ENCODE peak calls at places on chromosome 7, in five cellular contexts. M is IMR-90, V is trophoblast cell, X is H1, D is mesenchymal stem cell. W is an unnamed sample.

GRCh38 chr7:158843775-158844174 is 12.6 kb upstream of the DYNC2I1 start:
- DNase-seq in M (no peak), D (no peak), V (no peak), X (no peak), W (no peak)

GRCh38 chr7:26237035-26237807 is 35.7 kb downstream of the CBX3 start:
- DNase-seq in V (no peak), X (no peak), D (no peak), M (no peak), W (no peak)

GRCh38 chr7:23915196-23915595 is 205.2 kb downstream of the STK31 start:
- DNase-seq in X (no peak), M (no peak), V (no peak), D (no peak), W (no peak)

GRCh38 chr7:148234715-148235114 is 355.9 kb upstream of the C7orf33 start:
- DNase-seq in D (no peak), X (no peak), M (no peak), V (no peak), W (no peak)

GRCh38 chr7:150876817-150877526 is 24.7 kb downstream of the AOC1 start:
- DNase-seq in X (peak; percentile 79), D (peak; percentile 94), M (peak; percentile 64), V (peak; percentile 56), W (peak; percentile 80)

GRCh38 chr7:35555386-35555785 is 139.5 kb downstream of the HERPUD2 start:
- DNase-seq in X (no peak), V (no peak), D (no peak), M (no peak), W (no peak)

GRCh38 chr7:34260282-34260681 is 354.9 kb downstream of the BMPER start:
- DNase-seq in V (peak; percentile 20), D (peak; percentile 93), X (no peak), M (peak; percentile 94), W (no peak)

GRCh38 chr7:378551-379455 is 88.8 kb downstream of the FOXL3 start:
- DNase-seq in D (no peak), M (no peak), V (no peak), X (no peak), W (no peak)

GRCh38 chr7:134995239-134996096 is 9.2 kb downstream of the AGBL3 start:
- DNase-seq in X (no peak), D (peak; percentile 39), V (no peak), M (no peak), W (no peak)

GRCh38 chr7:109059089-109059488 is 489.4 kb downstream of the DNAJB9 start:
- DNase-seq in D (no peak), X (no peak), M (no peak), V (no peak), W (no peak)

GRCh38 chr7:16078076-16078952 is 343.0 kb downstream of the CRPPA start:
- DNase-seq in M (peak; percentile 64), D (peak; percentile 69), V (peak; percentile 11), X (no peak), W (peak; percentile 61)

GRCh38 chr7:47483604-47484273 is 98.2 kb downstream of the TNS3 start:
- DNase-seq in M (peak; percentile 38), V (no peak), X (no peak), D (peak; percentile 46), W (no peak)

GRCh38 chr7:300546-301290 is 10.7 kb downstream of the FOXL3 start:
- DNase-seq in M (no peak), V (no peak), X (no peak), D (no peak), W (no peak)

GRCh38 chr7:94561841-94562514 is 52.4 kb downstream of the CASD1 start:
- DNase-seq in M (peak; percentile 62), V (no peak), X (no peak), D (peak; percentile 54), W (no peak)

GRCh38 chr7:116802784-116803183 is 59.6 kb upstream of the CAPZA2 start:
- DNase-seq in V (peak; percentile 77), X (no peak), M (peak; percentile 80), D (peak; percentile 86), W (peak; percentile 14)

GRCh38 chr7:66627151-66627681 is 1.5 kb upstream of the KCTD7 start:
- DNase-seq in V (peak; percentile 81), D (peak; percentile 99), X (no peak), M (peak; percentile 89), W (no peak)

GRCh38 chr7:2616973-2617709 is 14.6 kb upstream of the TTYH3 start:
- DNase-seq in X (no peak), M (no peak), D (no peak), V (no peak), W (no peak)

GRCh38 chr7:135490783-135491182 is 19.1 kb downstream of the CNOT4 start:
- DNase-seq in X (no peak), V (peak; percentile 33), M (peak; percentile 60), D (peak; percentile 40), W (no peak)

GRCh38 chr7:518630-519428 is 817 bp downstream of the PDGFA start:
- DNase-seq in M (peak; percentile 71), D (peak; percentile 83), V (peak; percentile 24), X (peak; percentile 74), W (no peak)

GRCh38 chr7:44056681-44057080 is 8.7 kb downstream of the PGAM2 start:
- DNase-seq in X (no peak), M (no peak), V (no peak), D (no peak), W (no peak)

GRCh38 chr7:29145553-29146081 is 720 bp downstream of the CPVL start:
- DNase-seq in V (no peak), M (no peak), X (no peak), D (no peak), W (no peak)

GRCh38 chr7:138854115-138854645 is 56.2 kb upstream of the ATP6V0A4 start:
- DNase-seq in X (no peak), M (no peak), V (no peak), D (no peak), W (no peak)

GRCh38 chr7:136229819-136230609 is 252.9 kb upstream of the MTPN start:
- DNase-seq in D (no peak), M (no peak), V (no peak), X (no peak), W (no peak)

GRCh38 chr7:4189151-4189570 is 492.9 kb upstream of the FOXK1 start:
- DNase-seq in M (peak; percentile 2), D (peak; percentile 67), X (no peak), V (peak; percentile 63), W (no peak)

GRCh38 chr7:107846324-107846723 is 43.3 kb upstream of the SLC26A3 start:
- DNase-seq in M (no peak), X (no peak), D (no peak), V (no peak), W (no peak)

GRCh38 chr7:167087-167855 is 25.1 kb upstream of the FAM20C start:
- DNase-seq in V (no peak), D (no peak), M (no peak), X (no peak), W (no peak)

GRCh38 chr7:71332226-71332625 is 200.3 kb downstream of the GALNT17 start:
- DNase-seq in X (no peak), M (no peak), D (no peak), V (no peak), W (no peak)

GRCh38 chr7:56092789-56093531 is at the start of gene PHKG1:
- DNase-seq in V (no peak), X (no peak), M (peak; percentile 81), D (peak; percentile 29), W (no peak)

GRCh38 chr7:79090543-79090942 is 362.9 kb downstream of the MAGI2 start:
- DNase-seq in V (no peak), M (peak; percentile 55), X (no peak), D (peak; percentile 32), W (no peak)

GRCh38 chr7:76997381-76998262 is 34.5 kb downstream of the SPDYE17 start:
- DNase-seq in V (no peak), D (no peak), M (no peak), X (peak; percentile 33), W (no peak)

GRCh38 chr7:135976312-135977019 is 693 bp downstream of the MTPN start:
- DNase-seq in V (no peak), M (peak; percentile 1), X (no peak), D (no peak), W (no peak)

GRCh38 chr7:140247564-140247963 is 70.8 kb upstream of the KDM7A start:
- DNase-seq in V (no peak), X (no peak), M (no peak), D (no peak), W (no peak)

GRCh38 chr7:157047148-157047547 is 36.7 kb upstream of the MNX1 start:
- DNase-seq in D (no peak), X (peak; percentile 23), M (no peak), V (no peak), W (no peak)

GRCh38 chr7:67618569-67619543 is 622.2 kb downstream of the TYW1 start:
- DNase-seq in V (no peak), X (peak; percentile 54), M (no peak), D (no peak), W (no peak)

GRCh38 chr7:84196007-84196551 is 1.5 kb upstream of the SEMA3A start:
- DNase-seq in X (no peak), M (peak; percentile 77), D (peak; percentile 89), V (no peak), W (no peak)
- H3K23ac ChIP-seq in X (no peak overlapping the region), M (peak overlapping the region; percentile 74), D (no peak overlapping the region), V (no peak overlapping the region), W (no peak overlapping the region)

GRCh38 chr7:112933598-112933997 is 143.4 kb upstream of the TMEM168 start:
- DNase-seq in X (no peak), D (no peak), M (no peak), V (no peak), W (no peak)
- H3K4me3 ChIP-seq in X (no peak overlapping the region), D (no peak overlapping the region), M (no peak overlapping the region), V (no peak overlapping the region), W (no peak overlapping the region)

DNA sequence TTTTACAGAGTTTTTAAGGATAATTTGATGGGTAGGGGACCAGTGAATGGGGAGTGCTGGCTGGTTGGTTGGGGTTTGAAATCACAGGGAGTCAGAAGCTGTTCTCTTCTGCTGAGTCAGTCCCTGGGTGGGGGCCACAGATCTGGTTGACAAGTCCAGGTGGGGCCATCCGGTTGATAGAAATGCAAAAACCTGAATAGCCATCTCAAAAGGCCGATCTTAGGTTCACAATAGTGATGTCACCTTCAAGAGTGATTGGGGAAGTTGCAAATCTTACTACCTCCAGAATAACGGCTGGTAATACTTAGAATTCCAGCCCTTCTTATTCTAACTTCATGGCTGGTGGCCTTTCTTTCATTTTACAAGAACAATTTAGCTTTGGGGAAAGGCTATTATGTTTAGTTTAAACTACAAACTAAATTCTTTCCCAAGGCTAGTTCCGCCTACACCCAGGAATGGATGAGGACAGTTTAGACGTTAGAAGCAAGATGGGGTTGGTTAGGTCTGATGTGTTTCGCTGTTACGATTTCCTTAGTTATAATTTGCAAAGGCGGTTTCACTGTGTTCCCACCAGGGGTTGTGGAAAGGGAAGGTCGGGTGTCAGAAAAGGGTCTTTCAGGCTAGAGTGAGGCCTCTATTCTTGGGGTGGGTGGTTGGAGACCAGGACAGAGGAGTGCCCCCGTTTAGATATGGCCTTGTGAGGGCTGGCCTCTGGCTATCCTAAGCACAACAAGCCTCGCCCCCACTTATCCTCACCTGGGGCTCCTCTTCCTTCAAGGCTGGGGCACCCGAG is 27.4 kb downstream of the IFT22 start:
- DNase-seq in X (peak; percentile 82), V (no peak), M (no peak), D (no peak), W (no peak)
- H2BK120ac ChIP-seq in X (peak overlapping the region; percentile 91), V (no peak overlapping the region), M (no peak overlapping the region), D (no peak overlapping the region), W (no peak overlapping the region)

GRCh38 chr7:27242046-27242579 is 489 bp upstream of the EVX1 start:
- DNase-seq in D (no peak), M (no peak), X (no peak), V (no peak), W (no peak)
- H3K23ac ChIP-seq in D (no peak overlapping the region), M (no peak overlapping the region), X (no peak overlapping the region), V (no peak overlapping the region), W (no peak overlapping the region)

GRCh38 chr7:128033246-128033645 is 2.0 kb upstream of the LRRC4 start:
- DNase-seq in M (no peak), V (no peak), X (no peak), D (no peak), W (no peak)
- H3K4me3 ChIP-seq in M (no peak overlapping the region), V (no peak overlapping the region), X (no peak overlapping the region), D (no peak overlapping the region), W (no peak overlapping the region)